ENCODE peak calls at places on chromosomes 11 and 22, in ten cellular contexts. One of them, this sample, is unnamed.
A peak's percentile ranks its signal among the peaks of the same experiment; 100 is the strongest.

GRCh38 chr11:37963440-37963839 is 1365.4 kb upstream of the RAG2 start:
- DNase-seq in retinal pigment epithelial cell: no peak
- DNase-seq in upper lobe of right lung: no peak
- DNase-seq in prostate gland: no peak
- DNase-seq in neuronal stem cell: no peak
- DNase-seq in GM23338: peak; percentile 41
- DNase-seq in AG09319: no peak
- DNase-seq in brain microvascular endothelial cell: no peak
- DNase-seq in B cell: no peak
- DNase-seq in spleen: no peak
- DNase-seq in this sample: no peak

GRCh38 chr11:11813288-11813962 is 28.3 kb upstream of the USP47 start:
- DNase-seq in neuronal stem cell: no peak
- DNase-seq in B cell: no peak
- DNase-seq in retinal pigment epithelial cell: peak; percentile 88
- DNase-seq in spleen: no peak
- DNase-seq in brain microvascular endothelial cell: peak; percentile 97
- DNase-seq in upper lobe of right lung: no peak
- DNase-seq in prostate gland: no peak
- DNase-seq in AG09319: peak; percentile 76
- DNase-seq in GM23338: no peak
- DNase-seq in this sample: no peak

GRCh38 chr11:129416080-129416820 is 40.6 kb downstream of the BARX2 start:
- DNase-seq in B cell: no peak
- DNase-seq in GM23338: no peak
- DNase-seq in upper lobe of right lung: no peak
- DNase-seq in retinal pigment epithelial cell: no peak
- DNase-seq in brain microvascular endothelial cell: no peak
- DNase-seq in prostate gland: no peak
- DNase-seq in neuronal stem cell: no peak
- DNase-seq in spleen: no peak
- DNase-seq in AG09319: no peak
- DNase-seq in this sample: no peak

GRCh38 chr11:56886465-56886864 is 102.2 kb upstream of the OR5AK2 start:
- DNase-seq in upper lobe of right lung: no peak
- DNase-seq in B cell: no peak
- DNase-seq in prostate gland: no peak
- DNase-seq in retinal pigment epithelial cell: no peak
- DNase-seq in GM23338: no peak
- DNase-seq in AG09319: no peak
- DNase-seq in spleen: no peak
- DNase-seq in neuronal stem cell: no peak
- DNase-seq in brain microvascular endothelial cell: no peak
- DNase-seq in this sample: no peak

GRCh38 chr22:39489094-39490068 is 12.7 kb upstream of the MIEF1 start:
- DNase-seq in neuronal stem cell: no peak
- DNase-seq in prostate gland: no peak
- DNase-seq in upper lobe of right lung: peak; percentile 58
- DNase-seq in spleen: no peak
- DNase-seq in brain microvascular endothelial cell: no peak
- DNase-seq in retinal pigment epithelial cell: no peak
- DNase-seq in B cell: no peak
- DNase-seq in AG09319: no peak
- DNase-seq in GM23338: no peak
- DNase-seq in this sample: no peak

GRCh38 chr11:108009497-108010360 is 1.0 kb downstream of the CUL5 start:
- DNase-seq in spleen: no peak
- DNase-seq in upper lobe of right lung: no peak
- DNase-seq in brain microvascular endothelial cell: peak; percentile 14
- DNase-seq in GM23338: peak; percentile 71
- DNase-seq in AG09319: no peak
- DNase-seq in prostate gland: no peak
- DNase-seq in B cell: no peak
- DNase-seq in neuronal stem cell: no peak
- DNase-seq in retinal pigment epithelial cell: no peak
- DNase-seq in this sample: no peak

GRCh38 chr11:105156231-105156630 is 16.7 kb upstream of the CARD18 start:
- DNase-seq in neuronal stem cell: no peak
- DNase-seq in spleen: no peak
- DNase-seq in AG09319: no peak
- DNase-seq in B cell: no peak
- DNase-seq in upper lobe of right lung: no peak
- DNase-seq in retinal pigment epithelial cell: no peak
- DNase-seq in GM23338: peak; percentile 1
- DNase-seq in brain microvascular endothelial cell: no peak
- DNase-seq in prostate gland: peak; percentile 51
- DNase-seq in this sample: no peak

GRCh38 chr11:101438126-101438525 is 145.7 kb downstream of the TRPC6 start:
- DNase-seq in brain microvascular endothelial cell: no peak
- DNase-seq in B cell: no peak
- DNase-seq in GM23338: no peak
- DNase-seq in prostate gland: no peak
- DNase-seq in retinal pigment epithelial cell: no peak
- DNase-seq in spleen: no peak
- DNase-seq in upper lobe of right lung: no peak
- DNase-seq in neuronal stem cell: no peak
- DNase-seq in AG09319: no peak
- DNase-seq in this sample: no peak

GRCh38 chr11:118908931-118909618 is 16.7 kb downstream of the BCL9L start:
- DNase-seq in GM23338: peak; percentile 80
- DNase-seq in retinal pigment epithelial cell: peak; percentile 91
- DNase-seq in B cell: no peak
- DNase-seq in AG09319: peak; percentile 85
- DNase-seq in neuronal stem cell: no peak
- DNase-seq in prostate gland: peak; percentile 70
- DNase-seq in upper lobe of right lung: peak; percentile 84
- DNase-seq in brain microvascular endothelial cell: peak; percentile 72
- DNase-seq in spleen: peak; percentile 74
- DNase-seq in this sample: peak; percentile 77

GRCh38 chr11:3920148-3920852 is 64.8 kb downstream of the STIM1 start:
- DNase-seq in brain microvascular endothelial cell: peak; percentile 42
- DNase-seq in AG09319: peak; percentile 61
- DNase-seq in prostate gland: no peak
- DNase-seq in GM23338: no peak
- DNase-seq in retinal pigment epithelial cell: no peak
- DNase-seq in neuronal stem cell: no peak
- DNase-seq in spleen: no peak
- DNase-seq in upper lobe of right lung: no peak
- DNase-seq in B cell: no peak
- DNase-seq in this sample: no peak

GRCh38 chr11:104694259-104695070 is 203.8 kb downstream of the CASP12 start:
- DNase-seq in spleen: no peak
- DNase-seq in neuronal stem cell: no peak
- DNase-seq in GM23338: no peak
- DNase-seq in AG09319: no peak
- DNase-seq in upper lobe of right lung: no peak
- DNase-seq in brain microvascular endothelial cell: peak; percentile 54
- DNase-seq in B cell: no peak
- DNase-seq in retinal pigment epithelial cell: peak; percentile 95
- DNase-seq in prostate gland: no peak
- DNase-seq in this sample: no peak

GRCh38 chr11:29527391-29527936 is 489.4 kb downstream of the KCNA4 start:
- DNase-seq in retinal pigment epithelial cell: peak; percentile 66
- DNase-seq in B cell: no peak
- DNase-seq in neuronal stem cell: no peak
- DNase-seq in spleen: no peak
- DNase-seq in GM23338: peak; percentile 19
- DNase-seq in prostate gland: no peak
- DNase-seq in brain microvascular endothelial cell: peak; percentile 79
- DNase-seq in AG09319: no peak
- DNase-seq in upper lobe of right lung: no peak
- DNase-seq in this sample: no peak

GRCh38 chr22:36301384-36301828 is 48.5 kb downstream of the APOL1 start:
- DNase-seq in brain microvascular endothelial cell: peak; percentile 36
- DNase-seq in prostate gland: peak; percentile 77
- DNase-seq in upper lobe of right lung: peak; percentile 85
- DNase-seq in B cell: peak; percentile 87
- DNase-seq in GM23338: peak; percentile 91
- DNase-seq in spleen: peak; percentile 94
- DNase-seq in neuronal stem cell: peak; percentile 54
- DNase-seq in retinal pigment epithelial cell: no peak
- DNase-seq in AG09319: peak; percentile 24
- DNase-seq in this sample: peak; percentile 71

GRCh38 chr22:30562391-30562790 is 12.1 kb downstream of the GAL3ST1 start:
- DNase-seq in spleen: no peak
- DNase-seq in brain microvascular endothelial cell: no peak
- DNase-seq in neuronal stem cell: no peak
- DNase-seq in B cell: no peak
- DNase-seq in GM23338: no peak
- DNase-seq in retinal pigment epithelial cell: no peak
- DNase-seq in prostate gland: no peak
- DNase-seq in AG09319: no peak
- DNase-seq in upper lobe of right lung: no peak
- DNase-seq in this sample: no peak

GRCh38 chr11:88604255-88604654 is 266.7 kb upstream of the CTSC start:
- DNase-seq in GM23338: no peak
- DNase-seq in retinal pigment epithelial cell: no peak
- DNase-seq in upper lobe of right lung: no peak
- DNase-seq in neuronal stem cell: no peak
- DNase-seq in B cell: no peak
- DNase-seq in brain microvascular endothelial cell: no peak
- DNase-seq in prostate gland: no peak
- DNase-seq in spleen: no peak
- DNase-seq in AG09319: peak; percentile 5
- DNase-seq in this sample: no peak

GRCh38 chr11:37533087-37533486 is 935.1 kb upstream of the RAG2 start:
- DNase-seq in neuronal stem cell: no peak
- DNase-seq in retinal pigment epithelial cell: no peak
- DNase-seq in brain microvascular endothelial cell: no peak
- DNase-seq in AG09319: no peak
- DNase-seq in spleen: no peak
- DNase-seq in GM23338: no peak
- DNase-seq in upper lobe of right lung: no peak
- DNase-seq in prostate gland: no peak
- DNase-seq in B cell: no peak
- DNase-seq in this sample: no peak

GRCh38 chr11:65498042-65498726 is 661 bp upstream of the MALAT1 start:
- DNase-seq in prostate gland: no peak
- DNase-seq in neuronal stem cell: no peak
- DNase-seq in AG09319: no peak
- DNase-seq in spleen: no peak
- DNase-seq in B cell: peak; percentile 70
- DNase-seq in retinal pigment epithelial cell: no peak
- DNase-seq in GM23338: peak; percentile 72
- DNase-seq in upper lobe of right lung: peak; percentile 71
- DNase-seq in brain microvascular endothelial cell: peak; percentile 14
- DNase-seq in this sample: no peak

GRCh38 chr11:60994450-60995135 is 23.1 kb downstream of the CD6 start:
- DNase-seq in spleen: peak; percentile 37
- DNase-seq in AG09319: no peak
- DNase-seq in neuronal stem cell: no peak
- DNase-seq in retinal pigment epithelial cell: no peak
- DNase-seq in prostate gland: no peak
- DNase-seq in upper lobe of right lung: no peak
- DNase-seq in brain microvascular endothelial cell: no peak
- DNase-seq in GM23338: no peak
- DNase-seq in B cell: no peak
- DNase-seq in this sample: no peak

GRCh38 chr11:2523821-2524391 is 79.1 kb downstream of the KCNQ1 start:
- DNase-seq in neuronal stem cell: no peak
- DNase-seq in AG09319: no peak
- DNase-seq in upper lobe of right lung: peak; percentile 43
- DNase-seq in spleen: peak; percentile 66
- DNase-seq in B cell: no peak
- DNase-seq in retinal pigment epithelial cell: no peak
- DNase-seq in prostate gland: no peak
- DNase-seq in GM23338: no peak
- DNase-seq in brain microvascular endothelial cell: no peak
- DNase-seq in this sample: no peak

GRCh38 chr11:83292709-83293435 is 6.7 kb upstream of the CCDC90B start:
- DNase-seq in AG09319: no peak
- DNase-seq in B cell: peak; percentile 59
- DNase-seq in upper lobe of right lung: no peak
- DNase-seq in prostate gland: peak; percentile 41
- DNase-seq in spleen: no peak
- DNase-seq in retinal pigment epithelial cell: no peak
- DNase-seq in GM23338: peak; percentile 95
- DNase-seq in brain microvascular endothelial cell: peak; percentile 71
- DNase-seq in neuronal stem cell: peak; percentile 58
- DNase-seq in this sample: no peak

GRCh38 chr22:50084085-50084484 is 1.1 kb downstream of the MLC1 start:
- DNase-seq in prostate gland: no peak
- DNase-seq in upper lobe of right lung: no peak
- DNase-seq in retinal pigment epithelial cell: no peak
- DNase-seq in B cell: no peak
- DNase-seq in spleen: peak; percentile 69
- DNase-seq in GM23338: no peak
- DNase-seq in brain microvascular endothelial cell: no peak
- DNase-seq in neuronal stem cell: no peak
- DNase-seq in AG09319: no peak
- DNase-seq in this sample: no peak

GRCh38 chr22:22060200-22061084 is 77.9 kb upstream of the TOP3B start:
- DNase-seq in brain microvascular endothelial cell: peak; percentile 21
- DNase-seq in spleen: peak; percentile 95
- DNase-seq in retinal pigment epithelial cell: no peak
- DNase-seq in prostate gland: no peak
- DNase-seq in AG09319: no peak
- DNase-seq in B cell: peak; percentile 80
- DNase-seq in GM23338: peak; percentile 88
- DNase-seq in neuronal stem cell: peak; percentile 61
- DNase-seq in upper lobe of right lung: peak; percentile 83
- DNase-seq in this sample: peak; percentile 97

GRCh38 chr11:123107945-123108344 is 46.0 kb upstream of the HSPA8 start:
- DNase-seq in GM23338: no peak
- DNase-seq in neuronal stem cell: no peak
- DNase-seq in AG09319: no peak
- DNase-seq in prostate gland: no peak
- DNase-seq in brain microvascular endothelial cell: no peak
- DNase-seq in B cell: no peak
- DNase-seq in upper lobe of right lung: no peak
- DNase-seq in retinal pigment epithelial cell: no peak
- DNase-seq in spleen: no peak
- DNase-seq in this sample: no peak

GRCh38 chr11:69652999-69653398 is 12.0 kb downstream of the CCND1 start:
- DNase-seq in retinal pigment epithelial cell: no peak
- DNase-seq in upper lobe of right lung: peak; percentile 54
- DNase-seq in prostate gland: no peak
- DNase-seq in GM23338: no peak
- DNase-seq in B cell: no peak
- DNase-seq in AG09319: no peak
- DNase-seq in brain microvascular endothelial cell: no peak
- DNase-seq in spleen: peak; percentile 59
- DNase-seq in neuronal stem cell: no peak
- DNase-seq in this sample: no peak

GRCh38 chr11:119484741-119485605 is 62.0 kb upstream of the THY1 start:
- DNase-seq in B cell: no peak
- DNase-seq in spleen: peak; percentile 59
- DNase-seq in AG09319: no peak
- DNase-seq in upper lobe of right lung: no peak
- DNase-seq in prostate gland: no peak
- DNase-seq in neuronal stem cell: no peak
- DNase-seq in retinal pigment epithelial cell: no peak
- DNase-seq in brain microvascular endothelial cell: no peak
- DNase-seq in GM23338: peak; percentile 77
- DNase-seq in this sample: no peak

GRCh38 chr11:122690292-122690691 is 34.8 kb downstream of the UBASH3B start:
- DNase-seq in spleen: no peak
- DNase-seq in brain microvascular endothelial cell: no peak
- DNase-seq in GM23338: no peak
- DNase-seq in retinal pigment epithelial cell: no peak
- DNase-seq in neuronal stem cell: no peak
- DNase-seq in AG09319: no peak
- DNase-seq in prostate gland: no peak
- DNase-seq in B cell: no peak
- DNase-seq in upper lobe of right lung: no peak
- DNase-seq in this sample: no peak

GRCh38 chr11:105720096-105720495 is 110.2 kb downstream of the GRIA4 start:
- DNase-seq in upper lobe of right lung: no peak
- DNase-seq in neuronal stem cell: no peak
- DNase-seq in B cell: no peak
- DNase-seq in spleen: no peak
- DNase-seq in prostate gland: no peak
- DNase-seq in brain microvascular endothelial cell: no peak
- DNase-seq in retinal pigment epithelial cell: no peak
- DNase-seq in AG09319: no peak
- DNase-seq in GM23338: no peak
- DNase-seq in this sample: no peak

GRCh38 chr22:22786301-22787115 is 101.1 kb upstream of the IGLL5 start:
- DNase-seq in retinal pigment epithelial cell: no peak
- DNase-seq in AG09319: no peak
- DNase-seq in GM23338: no peak
- DNase-seq in B cell: no peak
- DNase-seq in prostate gland: no peak
- DNase-seq in spleen: no peak
- DNase-seq in upper lobe of right lung: no peak
- DNase-seq in neuronal stem cell: no peak
- DNase-seq in brain microvascular endothelial cell: no peak
- DNase-seq in this sample: no peak